ENCODE peak calls at places on chromosomes 1 and 21, in four cellular contexts. B, O, V and W are unnamed samples.

GRCh38 chr1:204819495-204819894 is 51.2 kb upstream of the NFASC start:
- DNase-seq in B (no peak), V (no peak), O (no peak), W (no peak)

GRCh38 chr1:12078938-12079861 is 16.1 kb downstream of the TNFRSF8 start:
- DNase-seq in O (peak; percentile 13), B (no peak), V (peak; percentile 83), W (no peak)

GRCh38 chr1:8022395-8023286 is 3.5 kb downstream of the ERRFI1 start:
- DNase-seq in B (no peak), V (no peak), O (no peak), W (no peak)

GRCh38 chr1:204450461-204451257 is 39.0 kb upstream of the PPP1R15B start:
- DNase-seq in B (no peak), V (no peak), O (no peak), W (no peak)

GRCh38 chr1:39490596-39491145 is 765 bp upstream of the BMP8A start:
- DNase-seq in V (no peak), B (no peak), O (no peak), W (no peak)

GRCh38 chr1:100065183-100065968 is 67.4 kb downstream of the SASS6 start:
- DNase-seq in V (peak; percentile 18), O (no peak), B (no peak), W (no peak)

GRCh38 chr1:108644984-108645383 is 15.9 kb downstream of the HENMT1 start:
- DNase-seq in B (no peak), V (no peak), O (no peak), W (no peak)

GRCh38 chr1:241396747-241397691 is 40.0 kb upstream of the RGS7 start:
- DNase-seq in V (no peak), B (no peak), O (no peak), W (no peak)

GRCh38 chr21:45366476-45366875 is 38.5 kb upstream of the COL18A1 start:
- DNase-seq in O (no peak), B (no peak), V (no peak), W (no peak)

GRCh38 chr1:208080396-208081276 is 163.5 kb downstream of the PLXNA2 start:
- DNase-seq in O (no peak), B (no peak), V (no peak), W (no peak)

GRCh38 chr1:73980324-73981040 is 217.5 kb downstream of the LRRIQ3 start:
- DNase-seq in V (peak; percentile 1), O (no peak), B (no peak), W (no peak)

GRCh38 chr21:43824250-43824882 is 35.0 kb downstream of the RRP1 start:
- DNase-seq in V (peak; percentile 44), B (no peak), O (peak; percentile 10), W (no peak)

GRCh38 chr1:151760597-151761385 is 2.5 kb downstream of the MRPL9 start:
- DNase-seq in O (no peak), B (no peak), V (no peak), W (no peak)

GRCh38 chr1:223714849-223715709 is 2.7 kb downstream of the CAPN2 start:
- DNase-seq in V (peak; percentile 88), O (no peak), B (no peak), W (peak; percentile 83)

GRCh38 chr1:39919545-39919944 is 17.8 kb upstream of the MYCL start:
- DNase-seq in V (peak; percentile 81), O (peak; percentile 21), B (no peak), W (no peak)

GRCh38 chr1:236700903-236701302 is 14.6 kb downstream of the ACTN2 start:
- DNase-seq in B (no peak), V (no peak), O (no peak), W (no peak)

GRCh38 chr1:185695299-185695698 is 38.9 kb upstream of the HMCN1 start:
- DNase-seq in V (no peak), B (no peak), O (no peak), W (no peak)

GRCh38 chr21:35559881-35560280 is 500.4 kb downstream of the SETD4 start:
- DNase-seq in B (no peak), V (peak; percentile 45), O (no peak), W (no peak)

GRCh38 chr21:34579411-34579810 is 35.5 kb downstream of the RCAN1 start:
- DNase-seq in V (peak; percentile 20), O (no peak), B (no peak), W (peak; percentile 57)

GRCh38 chr1:167161242-167161641 is 59.4 kb upstream of the POU2F1 start:
- DNase-seq in O (no peak), B (no peak), V (no peak), W (peak; percentile 91)

GRCh38 chr1:38815903-38816627 is 43.5 kb downstream of the RRAGC start:
- DNase-seq in O (no peak), V (no peak), B (no peak), W (no peak)

GRCh38 chr1:8031176-8031785 is 5.2 kb upstream of the ERRFI1 start:
- DNase-seq in B (no peak), V (peak; percentile 73), O (no peak), W (no peak)

GRCh38 chr1:20486457-20487235 is 636 bp upstream of the CAMK2N1 start:
- DNase-seq in B (peak; percentile 86), O (no peak), V (peak; percentile 76), W (no peak)

GRCh38 chr1:182185822-182186756 is 124.6 kb upstream of the ZNF648 start:
- DNase-seq in B (no peak), V (no peak), O (no peak), W (peak; percentile 82)

GRCh38 chr1:111516008-111516535 is 12.6 kb upstream of the ADORA3 start:
- DNase-seq in B (no peak), V (peak; percentile 89), O (no peak), W (no peak)

GRCh38 chr1:61978866-61979265 is 215.8 kb upstream of the L1TD1 start:
- DNase-seq in B (no peak), O (no peak), V (no peak), W (no peak)

GRCh38 chr1:181397841-181398240 is 85.5 kb upstream of the CACNA1E start:
- DNase-seq in B (no peak), V (no peak), O (no peak), W (no peak)

GRCh38 chr1:220875233-220875632 is 4.0 kb upstream of the HLX start:
- DNase-seq in O (no peak), V (no peak), B (no peak), W (no peak)

GRCh38 chr1:66214901-66215300 is 319.1 kb upstream of the SGIP1 start:
- DNase-seq in V (peak; percentile 2), O (no peak), B (no peak), W (no peak)

GRCh38 chr1:206836111-206836510 is 29.3 kb upstream of the IL20 start:
- DNase-seq in V (no peak), O (no peak), B (no peak), W (no peak)

GRCh38 chr1:244896550-244896949 is 32.2 kb upstream of the HNRNPU start:
- DNase-seq in V (peak; percentile 76), B (no peak), O (peak; percentile 54), W (no peak)

GRCh38 chr1:59506952-59507351 is 210.1 kb downstream of the FGGY start:
- DNase-seq in V (peak; percentile 40), O (no peak), B (no peak), W (no peak)

GRCh38 chr1:235100124-235100801 is 28.4 kb downstream of the TOMM20 start:
- DNase-seq in O (no peak), V (peak; percentile 24), B (no peak), W (no peak)

GRCh38 chr21:35932232-35932911 is 128.0 kb downstream of the SETD4 start:
- DNase-seq in O (peak; percentile 80), V (peak; percentile 91), B (no peak), W (peak; percentile 52)

GRCh38 chr1:12595839-12596821 is 21.9 kb downstream of the DHRS3 start:
- DNase-seq in O (peak; percentile 91), V (peak; percentile 99), B (peak; percentile 91), W (no peak)

GRCh38 chr1:29221296-29221695 is 9.4 kb downstream of the MECR start:
- DNase-seq in O (no peak), B (no peak), V (no peak), W (no peak)

DNA sequence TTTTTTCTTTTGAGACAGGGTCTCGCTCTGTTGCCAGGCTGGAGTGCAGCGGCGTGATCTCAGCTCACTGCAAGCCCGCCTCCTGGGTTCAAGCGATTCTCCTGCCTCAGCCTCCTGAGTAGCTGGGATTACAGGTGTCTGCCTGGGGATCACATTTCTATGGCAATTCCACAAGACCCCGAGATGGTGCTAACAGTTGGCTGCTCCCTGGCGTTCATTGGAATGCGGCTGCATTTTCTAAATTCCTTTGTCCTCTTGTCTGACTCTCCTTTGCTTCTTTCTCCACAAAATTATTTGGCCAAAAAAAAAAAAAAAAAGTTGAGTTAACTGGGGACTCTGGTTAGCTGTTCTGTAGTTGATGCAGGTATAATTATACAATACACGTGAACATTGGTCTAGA is 176.4 kb downstream of the ETS2 start:
- DNase-seq in O (no peak), V (peak; percentile 56), B (no peak), W (no peak)
- H3K27ac ChIP-seq in O (no peak overlapping the region), V (no peak overlapping the region), B (no peak overlapping the region), W (no peak overlapping the region)

GRCh38 chr1:201481004-201481380 is 12.0 kb upstream of the PHLDA3 start:
- DNase-seq in B (no peak), O (no peak), V (no peak), W (no peak)
- H3K27ac ChIP-seq in B (peak overlapping the region; percentile 85), O (peak overlapping the region; percentile 21), V (peak overlapping the region; percentile 60), W (peak overlapping the region; percentile 98)

DNA sequence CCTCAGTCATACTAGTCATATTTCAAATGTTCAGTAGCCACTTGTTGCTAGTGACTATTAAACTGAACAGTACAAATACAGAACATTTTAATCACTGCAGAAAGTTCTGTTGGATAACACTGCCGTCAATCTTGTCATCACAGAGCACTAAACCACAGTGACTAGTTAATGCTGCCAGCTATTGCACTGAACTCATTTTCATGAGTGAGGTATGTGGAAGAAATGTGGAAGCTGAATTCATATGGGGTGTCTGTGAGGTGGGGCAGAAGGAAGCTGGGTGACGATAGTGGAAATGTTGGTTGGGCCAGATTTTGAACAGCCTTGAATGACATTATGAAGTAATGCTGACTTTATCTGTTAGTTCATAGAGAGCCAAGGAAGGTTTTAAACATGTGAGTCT is 49.6 kb downstream of the OSBPL9 start:
- DNase-seq in O (no peak), B (no peak), V (peak; percentile 86), W (no peak)
- H3K27ac ChIP-seq in O (no peak overlapping the region), B (no peak overlapping the region), V (no peak overlapping the region), W (no peak overlapping the region)

DNA sequence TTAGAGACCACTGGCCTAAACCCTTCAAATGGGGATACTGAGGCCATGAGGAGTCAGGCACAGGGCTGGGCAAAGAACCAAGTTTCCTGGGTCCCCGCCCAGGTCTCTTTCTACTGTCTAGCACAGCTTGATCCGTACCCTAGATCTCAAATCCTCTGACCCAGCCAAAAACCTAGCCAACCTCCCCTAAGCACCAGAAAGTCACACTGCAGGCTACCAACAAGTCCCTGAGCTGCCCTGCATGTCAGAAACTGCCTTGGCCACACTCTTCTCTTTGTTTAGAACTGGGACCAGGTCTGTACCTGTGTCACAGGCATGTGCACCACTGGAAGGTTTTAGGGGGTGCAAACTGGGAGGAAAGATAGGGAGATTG is 33.6 kb downstream of the AHDC1 start:
- DNase-seq in V (no peak), O (no peak), B (no peak), W (no peak)
- H3K27ac ChIP-seq in V (peak overlapping the region; percentile 95), O (peak overlapping the region; percentile 21), B (peak overlapping the region; percentile 93), W (peak overlapping the region; percentile 58)